ENCODE peak calls at places on chromosomes 11 and 22, in six cellular contexts. J is Peyer's patch, L is fibroblast of villous mesenchyme, N is brain microvascular endothelial cell, B is OCI-LY7, E is transverse colon. V is an unnamed sample.

GRCh38 chr11:69479591-69480271 is 1.7 kb upstream of the LINC01488 start:
- DNase-seq in J (peak; percentile 92), L (no peak), N (no peak), B (no peak), E (peak; percentile 93), V (no peak)

GRCh38 chr11:2725367-2726300 is 25.8 kb upstream of the KCNQ1OT1 start:
- DNase-seq in J (peak; percentile 69), L (peak; percentile 76), N (peak; percentile 21), B (no peak), E (no peak), V (no peak)

GRCh38 chr22:30325724-30326703 is 727 bp downstream of the TBC1D10A start:
- DNase-seq in J (peak; percentile 72), L (peak; percentile 53), N (no peak), B (peak; percentile 50), E (peak; percentile 62), V (peak; percentile 59)

GRCh38 chr11:8839957-8840945 is 70.7 kb upstream of the AKIP1 start:
- DNase-seq in J (peak; percentile 51), L (peak; percentile 59), N (no peak), B (no peak), E (peak; percentile 59), V (peak; percentile 36)

GRCh38 chr11:76155455-76156232 is 50.7 kb downstream of the WNT11 start:
- DNase-seq in J (no peak), L (no peak), N (no peak), B (no peak), E (no peak), V (no peak)

GRCh38 chr11:78319453-78319955 is 98.1 kb downstream of the GAB2 start:
- DNase-seq in J (peak; percentile 65), L (peak; percentile 63), N (peak; percentile 18), B (no peak), E (peak; percentile 26), V (no peak)

GRCh38 chr11:105027671-105028070 is 4.7 kb upstream of the CASP5 start:
- DNase-seq in J (no peak), L (no peak), N (no peak), B (no peak), E (no peak), V (no peak)

GRCh38 chr22:41574847-41575381 is 14.1 kb downstream of the CSDC2 start:
- DNase-seq in J (peak; percentile 59), L (peak; percentile 34), N (no peak), B (no peak), E (peak; percentile 44), V (no peak)

GRCh38 chr11:38784164-38784563 is 2186.1 kb upstream of the RAG2 start:
- DNase-seq in J (no peak), L (no peak), N (no peak), B (no peak), E (no peak), V (no peak)

GRCh38 chr11:117933475-117933874 is 4.3 kb upstream of the TMPRSS13 start:
- DNase-seq in J (peak; percentile 18), L (no peak), N (no peak), B (no peak), E (no peak), V (no peak)

GRCh38 chr11:128728767-128729587 is 35.1 kb downstream of the FLI1 start:
- DNase-seq in J (no peak), L (no peak), N (no peak), B (peak; percentile 64), E (no peak), V (no peak)

GRCh38 chr22:39242389-39242808 is 2.4 kb downstream of the PDGFB start:
- DNase-seq in J (no peak), L (no peak), N (no peak), B (no peak), E (no peak), V (no peak)

GRCh38 chr11:58495906-58496305 is 12.0 kb downstream of the OR5B21 start:
- DNase-seq in J (no peak), L (no peak), N (no peak), B (no peak), E (no peak), V (no peak)
- TF ChIP-seq CTCF in J (no peak), L (no peak), N (no peak), B (no peak), E (no peak), V (peak; percentile 15)

DNA sequence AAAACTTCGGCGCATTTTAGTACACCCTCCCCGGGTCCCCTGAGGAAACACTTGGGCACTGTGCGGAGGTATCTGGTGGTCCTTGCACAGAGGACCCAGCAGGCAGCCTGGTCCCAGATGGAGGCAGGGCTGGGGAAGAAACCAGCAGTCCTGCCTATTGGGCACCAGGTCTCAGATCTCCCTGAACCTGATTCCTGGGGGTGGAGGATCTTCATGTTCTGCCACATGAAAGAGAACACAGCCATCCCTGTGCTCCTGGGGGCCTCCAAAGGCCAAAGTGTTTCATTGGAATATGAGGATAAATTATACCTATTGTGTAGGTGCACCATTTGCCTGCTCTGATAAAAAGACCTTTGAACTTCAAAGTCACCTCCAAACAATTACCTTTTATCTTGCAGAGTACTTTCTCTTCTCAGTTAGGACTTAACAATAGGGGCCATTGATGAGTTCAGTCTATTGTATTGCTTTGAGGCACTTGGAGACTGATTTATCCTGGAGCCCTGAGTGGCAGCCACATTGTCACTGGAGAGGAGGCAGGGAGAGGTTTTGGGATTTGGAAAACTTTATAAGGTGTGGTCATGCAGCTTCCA is 1.8 kb downstream of the RCN1 start:
- DNase-seq in J (no peak), L (no peak), N (no peak), B (no peak), E (no peak), V (peak; percentile 20)
- TF ChIP-seq CTCF in J (no peak), L (no peak), N (no peak), B (no peak), E (no peak), V (no peak)

DNA sequence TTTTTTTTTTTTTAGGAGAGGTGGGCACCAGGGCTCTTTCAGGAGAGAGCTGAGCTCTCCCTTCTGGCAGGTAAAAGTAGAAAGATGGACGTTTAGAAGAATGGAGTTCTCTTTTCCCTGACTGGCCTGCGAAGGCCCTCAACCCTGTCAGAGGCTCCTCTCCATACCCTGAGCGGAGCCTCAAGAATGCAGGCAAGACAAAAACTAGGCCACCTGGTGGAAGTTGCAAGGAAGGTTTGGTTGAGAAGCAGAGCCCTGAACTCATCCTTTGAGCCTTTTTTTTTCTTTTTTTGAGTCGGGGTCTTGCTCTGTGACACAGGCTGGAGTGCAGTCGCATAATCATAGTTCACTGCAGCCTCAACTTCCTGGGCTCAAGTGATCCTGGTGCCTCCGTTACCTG is 1.4 kb downstream of the OTOG start:
- DNase-seq in J (no peak), L (no peak), N (no peak), B (peak; percentile 10), E (no peak), V (no peak)
- TF ChIP-seq CTCF in J (no peak), L (no peak), N (peak; percentile 33), B (no peak), E (no peak), V (no peak)

GRCh38 chr11:122850076-122850631 is 11.9 kb downstream of the CRTAM start:
- DNase-seq in J (no peak), L (peak; percentile 45), N (peak; percentile 72), B (no peak), E (no peak), V (no peak)
- TF ChIP-seq CTCF in J (no peak), L (peak; percentile 17), N (peak; percentile 19), B (no peak), E (no peak), V (no peak)

DNA sequence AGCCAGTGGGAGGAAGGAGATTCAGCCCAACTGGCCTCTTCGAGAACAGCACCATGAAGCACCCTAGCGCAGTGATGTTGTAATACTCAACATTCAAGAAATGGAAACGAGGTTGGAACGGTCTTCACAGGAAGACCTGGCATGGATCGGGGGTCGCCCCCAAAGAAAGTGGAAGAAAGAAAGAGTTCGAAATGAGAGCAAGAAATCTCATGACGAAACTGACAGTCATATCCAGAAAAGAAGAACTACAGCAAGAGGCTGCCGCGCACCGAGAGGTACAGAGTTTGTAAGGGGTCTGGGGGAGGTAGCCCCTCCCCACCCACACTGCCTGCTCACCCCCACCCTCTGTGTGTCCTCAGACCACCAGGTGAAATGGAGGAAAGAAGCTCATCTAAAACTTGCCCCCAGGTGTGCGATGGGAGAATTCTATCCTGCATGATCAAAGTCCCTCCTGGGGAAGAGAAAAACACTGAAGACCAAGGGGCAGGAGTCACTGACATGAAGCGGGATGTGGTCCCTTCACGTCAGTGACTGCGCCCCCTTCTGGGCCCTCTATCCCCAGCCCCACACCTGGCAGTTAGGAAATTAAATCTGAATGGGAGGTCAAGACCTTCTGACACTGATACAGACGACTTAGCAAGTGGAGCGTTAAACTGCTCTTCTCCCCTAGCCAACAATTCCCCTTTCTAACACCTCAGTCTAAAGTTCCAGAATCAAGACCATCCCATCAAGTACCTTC is 52.9 kb upstream of the SPATA19 start:
- DNase-seq in J (peak; percentile 15), L (no peak), N (no peak), B (no peak), E (no peak), V (no peak)
- TF ChIP-seq CTCF in J (no peak), L (no peak), N (no peak), B (peak; percentile 44), E (no peak), V (no peak)

GRCh38 chr11:134949121-134949591 is 537.1 kb upstream of the B3GAT1 start:
- DNase-seq in J (no peak), L (peak; percentile 24), N (peak; percentile 72), B (no peak), E (no peak), V (no peak)
- TF ChIP-seq CTCF in J (no peak), L (no peak), N (no peak), B (no peak), E (no peak), V (no peak)

V was measured in GM13976.